ENCODE peak calls at places on chromosomes 1 and 21, in nine cellular contexts. R is DMS79 treated with DMSO at 0.1 percent for 48 hours; M is HTR-8/SVneo; C is EH; Y is ELR; W is sciatic nerve; F is adipocyte; P is iris pigment epithelial cell; Z is activated naive CD4-positive, alpha-beta T cell treated with anti-CD3 and anti-CD28 coated beads, Interleukin-2, amount 50 U/mL, for 16 hours. S is an unnamed sample.
A peak's percentile ranks its signal among the peaks of the same experiment; 100 is the strongest.

GRCh38 chr21:42706765-42707164 is 53.3 kb downstream of the PDE9A start:
- DNase-seq in R (no peak), M (no peak), C (no peak), Y (no peak), W (no peak), F (no peak), P (no peak), Z (no peak), S (no peak)

GRCh38 chr1:22888320-22889075 is 84.2 kb downstream of the LACTBL1 start:
- DNase-seq in R (no peak), M (no peak), C (peak; percentile 60), Y (peak; percentile 28), W (no peak), F (peak; percentile 45), P (peak; percentile 29), Z (no peak), S (peak; percentile 77)

GRCh38 chr1:208864366-208864965 is 620.3 kb upstream of the PLXNA2 start:
- DNase-seq in R (no peak), M (peak; percentile 20), C (peak; percentile 70), Y (peak; percentile 71), W (no peak), F (peak; percentile 17), P (no peak), Z (no peak), S (no peak)

GRCh38 chr1:53643881-53644390 is 95.0 kb downstream of the GLIS1 start:
- DNase-seq in R (no peak), M (no peak), C (no peak), Y (no peak), W (peak; percentile 31), F (no peak), P (no peak), Z (no peak), S (no peak)

GRCh38 chr1:59560807-59561450 is 253.8 kb upstream of the HOOK1 start:
- DNase-seq in R (no peak), M (no peak), C (peak; percentile 26), Y (no peak), W (no peak), F (no peak), P (no peak), Z (no peak), S (no peak)

GRCh38 chr21:34031835-34032370 is 41.5 kb upstream of the MRPS6 start:
- DNase-seq in R (no peak), M (no peak), C (no peak), Y (no peak), W (no peak), F (no peak), P (no peak), Z (no peak), S (no peak)

GRCh38 chr1:178942285-178943218 is 71.7 kb upstream of the ANGPTL1 start:
- DNase-seq in R (no peak), M (no peak), C (peak; percentile 55), Y (peak; percentile 62), W (no peak), F (peak; percentile 30), P (peak; percentile 55), Z (no peak), S (peak; percentile 62)

GRCh38 chr1:115507256-115507589 is 134.5 kb upstream of the VANGL1 start:
- DNase-seq in R (peak; percentile 64), M (no peak), C (peak; percentile 72), Y (peak; percentile 75), W (no peak), F (peak; percentile 43), P (peak; percentile 62), Z (no peak), S (peak; percentile 63)

GRCh38 chr1:7705048-7705907 is 65.8 kb upstream of the VAMP3 start:
- DNase-seq in R (no peak), M (no peak), C (no peak), Y (no peak), W (no peak), F (no peak), P (no peak), Z (peak; percentile 31), S (no peak)

GRCh38 chr1:177106614-177107365 is 57.7 kb downstream of the ASTN1 start:
- DNase-seq in R (no peak), M (no peak), C (no peak), Y (no peak), W (no peak), F (no peak), P (no peak), Z (no peak), S (no peak)

GRCh38 chr1:198681247-198681646 is 42.4 kb downstream of the PTPRC start:
- DNase-seq in R (no peak), M (no peak), C (peak; percentile 41), Y (no peak), W (no peak), F (peak; percentile 44), P (peak; percentile 71), Z (no peak), S (peak; percentile 45)

GRCh38 chr1:238953448-238953847 is 432.9 kb upstream of the CHRM3 start:
- DNase-seq in R (no peak), M (no peak), C (no peak), Y (peak; percentile 31), W (no peak), F (no peak), P (no peak), Z (no peak), S (no peak)

S was measured in IMR-90.